ENCODE peak calls at places on chromosomes 12 and 14, in nine cellular contexts. W, A, R, V, I, B, U, Q and T are unnamed samples.

GRCh38 chr12:48993787-48994186 is 5.4 kb downstream of the DDN start:
- DNase-seq in V (no peak), W (no peak), A (no peak), U (no peak), R (no peak), B (no peak), I (no peak), Q (peak), T (no peak)

GRCh38 chr12:48969160-48969771 is 2.3 kb downstream of the WNT10B start:
- DNase-seq in A (no peak), B (peak), I (no peak), W (no peak), U (no peak), R (no peak), V (no peak), Q (no peak), T (no peak)

GRCh38 chr12:21334100-21334499 is 617 bp downstream of the SLCO1A2 start:
- DNase-seq in B (no peak), W (no peak), R (no peak), A (no peak), Q (no peak), V (no peak), U (no peak), I (no peak), T (no peak)

GRCh38 chr14:90105756-90106155 is 44.0 kb downstream of the KCNK13 start:
- DNase-seq in B (no peak), Q (no peak), W (no peak), A (no peak), U (no peak), R (no peak), V (no peak), I (no peak), T (no peak)

GRCh38 chr14:103108749-103109207 is 14.3 kb downstream of the EXOC3L4 start:
- DNase-seq in U (peak), R (no peak), A (no peak), W (peak), I (no peak), Q (peak), V (no peak), B (peak), T (peak)

GRCh38 chr14:105908006-105908405 is 381.6 kb downstream of the TMEM121 start:
- DNase-seq in W (no peak), R (no peak), Q (no peak), A (no peak), I (no peak), B (no peak), U (no peak), V (no peak), T (no peak)

GRCh38 chr12:58832920-58833319 is 87.4 kb downstream of the LRIG3 start:
- DNase-seq in A (no peak), B (no peak), Q (no peak), W (no peak), I (no peak), R (no peak), U (no peak), V (no peak), T (no peak)

GRCh38 chr14:60085085-60085484 is 6.6 kb upstream of the PCNX4 start:
- DNase-seq in U (no peak), A (no peak), V (no peak), Q (no peak), I (no peak), R (no peak), B (no peak), W (no peak), T (no peak)

GRCh38 chr14:92259613-92260357 is 63.2 kb upstream of the SLC24A4 start:
- DNase-seq in W (no peak), B (no peak), I (no peak), U (no peak), Q (no peak), R (peak), V (no peak), A (no peak), T (peak)

GRCh38 chr14:68683326-68683725 is 109.5 kb downstream of the ZFP36L1 start:
- DNase-seq in V (no peak), U (no peak), W (no peak), B (no peak), A (no peak), R (no peak), I (no peak), Q (no peak), T (no peak)

GRCh38 chr12:123905319-123905925 is 67.2 kb downstream of the CCDC92 start:
- DNase-seq in A (peak), B (peak), W (peak), U (peak), Q (peak), R (peak), I (no peak), V (no peak), T (peak)

GRCh38 chr14:82720931-82721330 is 1187.3 kb upstream of the SEL1L start:
- DNase-seq in U (no peak), I (no peak), W (no peak), A (no peak), B (peak), V (peak), Q (no peak), R (no peak), T (no peak)

GRCh38 chr14:24094839-24095195 is 706 bp downstream of the PCK2 start:
- DNase-seq in R (no peak), U (no peak), W (no peak), A (no peak), Q (no peak), B (peak), V (no peak), I (peak), T (no peak)

GRCh38 chr14:69048456-69048855 is 69.4 kb upstream of the ACTN1 start:
- DNase-seq in A (no peak), B (no peak), W (no peak), V (no peak), R (no peak), Q (no peak), U (peak), I (no peak), T (no peak)

GRCh38 chr14:46717211-46717610 is 65.6 kb upstream of the RPL10L start:
- DNase-seq in B (no peak), W (no peak), A (no peak), U (no peak), I (no peak), R (no peak), V (no peak), Q (no peak), T (no peak)

GRCh38 chr12:79424109-79424721 is 266.5 kb downstream of the PAWR start:
- DNase-seq in R (no peak), V (no peak), U (no peak), Q (no peak), I (no peak), A (peak), W (no peak), B (no peak), T (no peak)

GRCh38 chr12:31003861-31004640 is 69.6 kb upstream of the DDX11 start:
- DNase-seq in V (no peak), R (no peak), U (no peak), A (no peak), Q (no peak), I (peak), W (no peak), B (no peak), T (no peak)

GRCh38 chr14:74579447-74580274 is 32.4 kb downstream of the LTBP2 start:
- DNase-seq in I (peak), R (no peak), B (no peak), U (no peak), V (no peak), W (no peak), Q (no peak), A (no peak), T (no peak)

GRCh38 chr14:73295198-73295796 is 58.0 kb downstream of the PAPLN start:
- DNase-seq in B (peak), I (no peak), V (peak), A (no peak), Q (peak), W (no peak), R (no peak), U (no peak), T (no peak)

DNA sequence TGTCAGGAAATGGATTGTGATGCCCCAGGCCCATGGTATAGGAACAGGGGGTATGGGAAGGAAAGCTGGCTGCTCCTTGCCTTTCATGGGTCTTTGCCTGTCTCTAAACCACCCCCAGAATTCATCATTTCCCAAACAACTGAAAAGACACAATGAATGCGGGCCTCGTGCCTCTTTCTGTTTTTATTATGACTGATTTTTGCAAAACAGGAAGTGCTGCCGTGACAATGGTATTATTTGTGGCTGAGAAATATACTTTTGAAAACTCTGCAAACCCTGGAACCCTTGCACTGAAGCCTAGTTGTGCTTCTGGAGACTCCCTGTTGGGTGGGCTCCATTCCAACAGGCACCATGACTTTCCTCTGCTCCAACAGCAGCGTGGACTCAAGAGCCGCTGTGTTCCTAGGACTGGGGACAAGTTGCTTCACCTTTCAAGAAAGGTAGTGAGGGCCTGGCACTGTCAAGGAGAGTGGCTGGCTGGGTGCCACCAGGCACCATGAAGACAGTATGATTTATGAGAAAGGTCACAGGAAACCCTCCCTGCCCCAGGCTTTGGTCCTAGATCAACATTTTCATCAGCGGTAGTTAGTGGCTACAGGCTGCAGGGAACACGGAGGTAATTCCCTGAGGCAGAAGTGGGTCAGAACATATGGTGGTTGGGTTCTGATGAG is 4.8 kb upstream of the DGLUCY start:
- DNase-seq in B (no peak), U (peak), A (no peak), W (no peak), V (peak), Q (no peak), R (no peak), I (no peak), T (no peak)
- TF ChIP-seq POLR2AphosphoS5 in B (no peak), U (no peak), A (no peak), W (no peak), V (peak), Q (no peak), R (no peak), I (no peak), T (no peak)

GRCh38 chr12:104011265-104011664 is 38.7 kb downstream of the GLT8D2 start:
- DNase-seq in V (no peak), R (no peak), B (no peak), W (no peak), Q (no peak), I (no peak), A (peak), U (no peak), T (no peak)
- TF ChIP-seq POLR2AphosphoS5 in V (no peak), R (no peak), B (no peak), W (no peak), Q (no peak), I (no peak), A (no peak), U (no peak), T (no peak)

GRCh38 chr12:3310271-3311026 is 180.6 kb upstream of the PRMT8 start:
- DNase-seq in R (no peak), A (no peak), V (no peak), B (no peak), I (no peak), Q (no peak), W (no peak), U (no peak), T (no peak)

GRCh38 chr12:3313066-3313465 is 177.9 kb upstream of the PRMT8 start:
- DNase-seq in U (no peak), V (no peak), A (no peak), Q (no peak), R (no peak), I (no peak), W (no peak), B (no peak), T (no peak)

GRCh38 chr12:3309805-3310204 is 181.2 kb upstream of the PRMT8 start:
- DNase-seq in V (no peak), W (no peak), U (no peak), A (no peak), Q (no peak), R (no peak), I (no peak), B (no peak), T (no peak)

GRCh38 chr12:3311491-3312103 is 179.4 kb upstream of the PRMT8 start:
- DNase-seq in W (no peak), I (no peak), U (no peak), A (no peak), R (no peak), V (no peak), Q (no peak), B (no peak), T (no peak)

GRCh38 chr12:3311027-3311402 is 180.0 kb upstream of the PRMT8 start:
- DNase-seq in W (no peak), R (no peak), Q (no peak), V (peak), U (peak), A (no peak), B (no peak), I (no peak), T (no peak)
- TF ChIP-seq POLR2AphosphoS5 in W (no peak), R (no peak), Q (no peak), V (peak), U (no peak), A (no peak), B (no peak), I (no peak), T (no peak)

GRCh38 chr14:99425272-99425681 is 55.4 kb downstream of the SETD3 start:
- DNase-seq in U (no peak), I (no peak), W (no peak), V (no peak), B (no peak), A (no peak), R (no peak), Q (no peak), T (no peak)
- TF ChIP-seq POLR2AphosphoS5 in U (no peak), I (no peak), W (no peak), V (no peak), B (no peak), A (no peak), R (no peak), Q (no peak), T (no peak)